ENCODE peak calls at places on chromosome 11, in six cellular contexts. Z is A549, M is GM12878, N is endothelial cell of umbilical vein, O is K562, Y is HepG2. W is an unnamed sample.

GRCh38 chr11:133797542-133797941 is 47.8 kb downstream of the SPATA19 start:
- DNase-seq in O (no peak), Z (no peak), M (no peak), Y (no peak), N (no peak), W (no peak)

GRCh38 chr11:75032550-75032935 is 43.8 kb downstream of the NEU3 start:
- DNase-seq in N (no peak), Y (no peak), M (no peak), Z (no peak), O (no peak), W (no peak)

GRCh38 chr11:49208006-49208721 is at the start of gene FOLH1:
- DNase-seq in Z (no peak), Y (no peak), O (peak), N (peak), M (no peak), W (no peak)

GRCh38 chr11:133219543-133219942 is 312.8 kb downstream of the OPCML start:
- DNase-seq in O (no peak), M (no peak), Y (no peak), N (no peak), Z (no peak), W (peak)

GRCh38 chr11:6055569-6055968 is 25.0 kb upstream of the OR56A1 start:
- DNase-seq in M (no peak), Z (no peak), Y (no peak), N (no peak), O (no peak), W (no peak)

GRCh38 chr11:1619449-1619848 is 2.5 kb downstream of the KRTAP5-4 start:
- DNase-seq in O (peak), Y (no peak), Z (no peak), M (no peak), N (no peak), W (peak)

GRCh38 chr11:59944761-59945160 is 6.5 kb downstream of the OOSP1 start:
- DNase-seq in O (no peak), N (no peak), M (no peak), Y (no peak), Z (no peak), W (no peak)

GRCh38 chr11:11396290-11397042 is 43.4 kb upstream of the CSNK2A3 start:
- DNase-seq in Y (no peak), N (no peak), Z (peak), M (no peak), O (no peak), W (no peak)

GRCh38 chr11:46513934-46514342 is 79.9 kb downstream of the AMBRA1 start:
- DNase-seq in M (no peak), Z (no peak), Y (no peak), N (peak), O (no peak), W (no peak)

GRCh38 chr11:12189543-12190235 is 79.3 kb downstream of the MICAL2 start:
- DNase-seq in O (no peak), Y (no peak), N (peak), Z (no peak), M (no peak), W (no peak)

GRCh38 chr11:22707119-22707899 is 40.9 kb downstream of the GAS2 start:
- DNase-seq in N (no peak), M (no peak), O (no peak), Z (no peak), Y (no peak), W (no peak)

GRCh38 chr11:3022982-3023381 is 30.9 kb upstream of the NAP1L4 start:
- DNase-seq in Z (no peak), N (no peak), O (no peak), Y (no peak), M (no peak), W (no peak)

GRCh38 chr11:116234989-116235567 is 537.7 kb downstream of the BUD13 start:
- DNase-seq in O (no peak), N (no peak), Y (no peak), Z (no peak), M (no peak), W (no peak)

GRCh38 chr11:117748771-117749540 is 48.1 kb downstream of the DSCAML1 start:
- DNase-seq in M (no peak), N (no peak), Z (no peak), O (no peak), Y (peak), W (no peak)

GRCh38 chr11:131656839-131657211 is 286.4 kb downstream of the NTM start:
- DNase-seq in O (no peak), Y (no peak), Z (no peak), N (no peak), M (no peak), W (no peak)

GRCh38 chr11:17519031-17519430 is 25.2 kb downstream of the USH1C start:
- DNase-seq in O (no peak), M (no peak), Y (no peak), Z (no peak), N (no peak), W (no peak)

GRCh38 chr11:78651923-78652602 is 77.4 kb upstream of the NARS2 start:
- DNase-seq in Y (no peak), O (no peak), M (no peak), Z (no peak), N (no peak), W (no peak)

GRCh38 chr11:48184452-48184851 is 32.2 kb upstream of the OR4B1 start:
- DNase-seq in M (no peak), O (no peak), Y (no peak), N (no peak), Z (no peak), W (peak)

GRCh38 chr11:86904001-86904400 is 51.2 kb downstream of the FZD4 start:
- DNase-seq in M (no peak), O (no peak), Y (peak), N (no peak), Z (no peak), W (no peak)

GRCh38 chr11:10864688-10865087 is 6.8 kb upstream of the ZBED5 start:
- DNase-seq in N (peak), O (no peak), M (no peak), Y (no peak), Z (no peak), W (no peak)

GRCh38 chr11:10673476-10674062 is 20.0 kb downstream of the IRAG1 start:
- DNase-seq in N (no peak), M (no peak), O (no peak), Y (no peak), Z (no peak), W (no peak)

GRCh38 chr11:133947298-133947905 is 9.4 kb downstream of the IGSF9B start:
- DNase-seq in N (peak), O (no peak), Z (peak), M (no peak), Y (peak), W (peak)

GRCh38 chr11:127073621-127074020 is 73.1 kb upstream of the KIRREL3 start:
- DNase-seq in M (no peak), O (no peak), Z (no peak), Y (no peak), N (no peak), W (peak)

GRCh38 chr11:108803781-108804180 is 138.9 kb downstream of the DDX10 start:
- DNase-seq in Z (no peak), O (no peak), Y (no peak), N (no peak), M (no peak), W (no peak)

GRCh38 chr11:89052220-89052619 is 13.6 kb downstream of the GRM5 start:
- DNase-seq in M (no peak), Z (no peak), Y (no peak), N (no peak), O (no peak), W (no peak)

GRCh38 chr11:118152552-118153471 is at the start of gene SCN4B:
- DNase-seq in Z (peak), N (peak), M (no peak), O (peak), Y (no peak), W (peak)

GRCh38 chr11:107661656-107662055 is 50.2 kb downstream of the SLN start:
- DNase-seq in M (no peak), O (no peak), N (no peak), Y (no peak), Z (no peak), W (no peak)

GRCh38 chr11:96748639-96749370 is 359.0 kb downstream of the JRKL start:
- DNase-seq in Y (no peak), Z (no peak), N (peak), O (no peak), M (no peak), W (no peak)

GRCh38 chr11:111938687-111939160 is 1.6 kb downstream of the DIXDC1 start:
- DNase-seq in M (peak), O (peak), N (peak), Z (no peak), Y (peak), W (peak)

GRCh38 chr11:47152953-47153950 is 23.4 kb downstream of the ARFGAP2 start:
- DNase-seq in Y (peak), Z (peak), O (peak), M (peak), N (peak), W (peak)

GRCh38 chr11:126318642-126319373 is 14.9 kb downstream of the DCPS start:
- DNase-seq in N (no peak), Z (no peak), Y (no peak), M (peak), O (no peak), W (peak)

GRCh38 chr11:34366522-34366921 is 8.7 kb upstream of the ABTB2 start:
- DNase-seq in O (peak), N (peak), M (no peak), Z (peak), Y (peak), W (peak)

GRCh38 chr11:12220305-12220704 is 109.9 kb downstream of the MICAL2 start:
- DNase-seq in O (no peak), M (no peak), N (peak), Z (no peak), Y (no peak), W (no peak)

GRCh38 chr11:47179655-47179991 is 2.9 kb upstream of the ARFGAP2 start:
- DNase-seq in M (peak), Y (peak), O (peak), Z (peak), N (peak), W (peak)

GRCh38 chr11:131750152-131750551 is 379.7 kb downstream of the NTM start:
- DNase-seq in O (no peak), Y (no peak), Z (no peak), N (no peak), M (no peak), W (no peak)

GRCh38 chr11:37306563-37306962 is 708.5 kb upstream of the RAG2 start:
- DNase-seq in N (no peak), M (no peak), O (no peak), Z (no peak), Y (no peak), W (no peak)

GRCh38 chr11:4095509-4096230 is 1.1 kb downstream of the RRM1 start:
- DNase-seq in Y (peak), Z (peak), N (peak), O (peak), M (no peak), W (peak)

GRCh38 chr11:85180528-85180927 is 446.6 kb downstream of the DLG2 start:
- DNase-seq in Z (no peak), M (no peak), O (no peak), N (no peak), Y (no peak), W (no peak)

GRCh38 chr11:123195182-123196059 is at the start of gene CLMP:
- DNase-seq in N (no peak), M (no peak), Z (no peak), Y (no peak), O (no peak), W (peak)

GRCh38 chr11:95542868-95543551 is 246.6 kb downstream of the FAM76B start:
- DNase-seq in Z (no peak), Y (no peak), M (no peak), O (peak), N (no peak), W (no peak)
- TF ChIP-seq MYC in Z (no peak), Y (no peak), M (no peak), O (no peak), N (no peak), W (no peak)

DNA sequence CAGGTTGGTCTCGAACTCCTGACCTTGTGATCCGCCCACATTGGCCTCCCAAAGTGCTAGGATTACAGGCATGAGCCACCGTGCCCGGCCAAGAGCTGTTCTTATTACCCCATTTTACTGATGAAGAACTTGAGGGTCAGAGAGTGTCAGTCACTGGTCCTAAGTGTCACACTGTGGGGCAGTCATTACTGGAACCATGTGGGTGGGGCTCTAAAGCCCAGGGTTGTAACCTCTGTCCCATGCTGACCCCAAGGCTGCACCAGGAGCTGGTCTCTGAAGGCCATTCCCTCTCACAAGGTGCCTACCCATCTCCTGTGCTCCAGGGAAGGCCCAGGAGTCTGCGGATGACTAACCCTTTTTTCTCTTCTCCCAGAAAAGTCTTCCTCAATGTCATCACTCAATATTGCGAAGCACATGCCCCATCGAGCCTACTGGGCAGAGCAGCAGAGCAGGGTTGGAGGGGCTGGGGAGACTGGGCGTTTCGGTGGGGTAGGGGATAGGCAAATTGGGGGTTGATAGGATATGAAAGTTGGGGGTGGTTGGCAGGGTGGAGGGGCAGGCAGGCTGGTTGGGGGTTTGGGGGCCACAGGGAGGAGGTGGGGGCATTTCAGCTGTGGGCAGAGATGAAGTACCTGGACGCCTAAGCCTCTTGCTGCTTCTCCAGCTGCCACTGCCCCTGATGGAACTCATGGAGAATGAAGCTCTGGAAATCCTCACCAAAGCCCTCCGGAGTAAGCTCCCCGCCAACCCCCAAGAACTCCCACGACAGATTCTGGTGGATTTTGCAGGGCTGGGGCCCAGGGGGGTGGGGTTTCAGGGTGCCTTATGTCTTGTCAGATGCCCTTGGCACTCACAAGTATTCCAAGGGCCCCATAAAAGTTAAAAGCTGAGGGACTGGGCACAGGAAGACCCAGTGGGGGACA is 2.0 kb upstream of the ESRRA start:
- DNase-seq in O (no peak), Y (no peak), M (no peak), Z (no peak), N (no peak), W (no peak)
- H3K4me3 ChIP-seq in O (no peak), Y (peak), M (peak), Z (no peak), N (no peak), W (peak)

GRCh38 chr11:93075782-93076181 is 106.3 kb downstream of the MTNR1B start:
- DNase-seq in O (no peak), Z (no peak), Y (no peak), M (no peak), N (no peak), W (no peak)

GRCh38 chr11:93082900-93083299 is 113.4 kb downstream of the MTNR1B start:
- DNase-seq in M (no peak), O (no peak), N (no peak), Y (no peak), Z (no peak), W (no peak)

GRCh38 chr11:93081694-93082093 is 112.2 kb downstream of the MTNR1B start:
- DNase-seq in Y (no peak), N (no peak), O (no peak), Z (no peak), M (no peak), W (no peak)

GRCh38 chr11:93085097-93085496 is 112.7 kb downstream of the SLC36A4 start:
- DNase-seq in N (no peak), Z (no peak), O (no peak), M (no peak), Y (no peak), W (peak)

DNA sequence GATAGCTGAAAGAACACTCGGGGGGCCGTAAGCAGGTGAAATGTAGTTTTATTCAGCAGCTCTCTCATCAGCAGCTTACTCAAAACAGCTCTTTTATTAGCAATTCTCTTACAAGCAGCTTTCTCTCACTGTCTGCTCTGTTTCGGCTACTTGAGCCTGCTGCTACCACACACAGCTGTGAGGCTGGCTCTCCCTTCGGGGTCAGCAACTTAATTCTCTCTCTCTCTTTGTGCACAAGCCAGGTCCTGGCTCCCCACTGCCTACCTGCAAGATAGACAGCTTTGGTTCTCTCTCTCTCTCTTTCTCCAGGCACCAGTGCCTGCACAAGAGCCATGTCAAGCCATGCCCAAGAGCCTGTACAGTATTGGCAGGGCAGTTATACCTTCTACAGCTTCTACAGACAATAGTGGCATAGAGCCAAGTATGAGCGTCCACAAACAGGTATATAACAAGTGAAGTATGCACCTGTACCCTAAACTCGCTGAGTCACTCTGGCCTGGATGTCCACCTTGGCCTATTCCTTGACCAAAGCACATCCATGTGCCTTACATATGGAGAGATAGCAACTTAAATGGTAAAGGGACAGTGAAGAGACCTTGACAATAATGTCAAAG is 110.8 kb downstream of the MTNR1B start:
- DNase-seq in O (no peak), Z (no peak), M (no peak), N (no peak), Y (no peak), W (no peak)
- TF ChIP-seq MYC in O (no peak), Z (no peak), M (no peak), N (no peak), Y (no peak), W (no peak)

DNA sequence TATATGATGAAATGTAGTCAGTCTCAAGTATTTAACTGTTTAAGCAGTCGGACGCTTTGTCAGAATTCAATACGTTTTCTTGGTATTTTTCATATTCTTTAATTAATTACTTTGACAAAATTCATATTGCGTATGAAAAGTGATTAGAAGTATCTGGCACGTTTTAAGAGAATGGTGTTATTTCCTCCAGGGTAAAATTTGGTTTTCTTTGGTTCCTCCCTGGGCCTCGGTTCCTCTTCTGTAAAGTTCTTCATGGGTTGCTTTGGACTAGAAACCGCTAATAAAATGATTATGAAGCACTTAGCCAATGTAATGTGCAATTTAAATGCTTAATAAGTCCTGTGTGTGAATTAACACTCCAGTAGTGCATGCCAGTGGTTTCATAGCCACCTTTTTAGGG is 1.5 kb downstream of the CBL start:
- DNase-seq in M (no peak), Y (no peak), O (no peak), N (no peak), Z (no peak), W (peak)
- H3K4me3 ChIP-seq in M (peak), Y (peak), O (peak), N (peak), Z (peak), W (peak)

DNA sequence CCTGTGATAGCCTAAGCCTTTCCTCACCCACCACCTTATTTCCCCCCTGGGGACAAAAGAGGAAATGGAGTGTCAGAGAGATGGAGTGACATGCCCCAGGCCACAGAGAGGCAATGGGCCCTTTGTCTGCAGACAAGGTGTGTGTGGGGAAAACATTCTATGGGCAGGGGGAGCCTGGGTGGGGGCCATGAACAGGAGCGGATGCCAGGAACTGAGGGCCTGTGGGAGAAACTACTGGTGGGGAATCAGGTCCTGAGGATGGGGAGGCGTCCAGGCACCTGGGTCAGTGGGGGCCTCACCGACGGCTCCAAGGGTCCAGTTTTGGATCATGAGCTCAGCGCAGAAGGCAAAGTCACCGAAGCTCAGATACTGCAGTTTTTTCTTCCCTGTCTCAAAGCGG is 3.0 kb downstream of the FIBP start:
- DNase-seq in Y (no peak), O (no peak), Z (no peak), N (no peak), M (no peak), W (no peak)
- TF ChIP-seq MYC in Y (no peak), O (no peak), Z (no peak), N (no peak), M (no peak), W (no peak)

GRCh38 chr11:72719144-72719543 is 33.1 kb downstream of the ARAP1 start:
- DNase-seq in O (no peak), Z (no peak), N (no peak), Y (no peak), M (no peak), W (peak)
- H3K4me3 ChIP-seq in O (no peak), Z (no peak), N (no peak), Y (no peak), M (peak), W (no peak)

GRCh38 chr11:90204832-90205646 is 17.8 kb downstream of the CHORDC1 start:
- DNase-seq in M (no peak), N (peak), Z (peak), O (peak), Y (peak), W (peak)
- TF ChIP-seq MYC in M (no peak), N (no peak), Z (no peak), O (no peak), Y (no peak), W (no peak)

DNA sequence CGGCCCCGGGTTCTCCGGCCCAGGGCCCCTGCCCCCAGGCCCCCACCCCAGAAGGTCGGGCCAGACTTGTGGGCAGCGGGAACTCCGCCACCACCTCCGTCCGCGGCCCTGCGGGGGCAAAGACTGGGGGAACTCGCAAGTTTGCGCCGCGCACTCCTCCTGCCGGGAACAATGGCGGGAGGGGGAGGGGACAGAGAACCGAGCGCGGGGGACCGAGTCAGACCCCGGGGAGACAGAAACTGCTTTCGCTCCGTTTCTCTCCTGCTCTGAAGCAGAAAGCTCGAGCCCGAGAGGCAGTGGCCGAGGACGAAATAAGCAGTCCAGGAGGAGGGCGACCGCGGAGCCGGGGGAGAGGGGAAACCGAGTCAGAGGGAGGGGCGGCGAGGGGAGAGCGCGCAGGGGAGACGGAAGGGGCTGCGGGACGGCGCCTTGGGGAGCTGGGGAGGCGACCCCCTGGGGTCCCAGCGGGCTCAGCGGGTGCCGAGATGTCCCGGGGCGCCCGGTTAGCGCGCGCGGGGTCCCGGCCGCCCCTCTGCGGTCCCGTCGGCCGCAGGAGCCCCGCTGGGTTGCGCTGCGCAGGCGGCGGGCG is 553 bp downstream of the TP53I11 start:
- DNase-seq in N (peak), Z (no peak), Y (no peak), M (no peak), O (no peak), W (peak)
- H3K4me3 ChIP-seq in N (peak), Z (peak), Y (no peak), M (peak), O (peak), W (peak)